ENCODE peak calls at places on chromosomes 4 and X, in seven cellular contexts. S is hepatocyte, B is neuronal stem cell, L is neural progenitor cell, C is HCT116, N is PC-3, P is IMR-90. Q is an unnamed sample.
A peak's percentile ranks its signal among the peaks of the same experiment; 100 is the strongest.

GRCh38 chr4:7814451-7814850 is 125.2 kb downstream of the AFAP1 start:
- DNase-seq in P (no peak), B (no peak), L (no peak), S (no peak), C (no peak), N (no peak), Q (no peak)

GRCh38 chrX:29627833-29628232 is 587.5 kb upstream of the MAGEB2 start:
- DNase-seq in C (no peak), N (peak; percentile 27), P (no peak), S (peak; percentile 19), B (no peak), L (no peak), Q (no peak)

GRCh38 chrX:27336466-27337091 is 126.6 kb downstream of the PPP4R3C start:
- DNase-seq in N (peak; percentile 60), B (peak; percentile 12), S (peak; percentile 40), P (peak; percentile 2), C (peak; percentile 3), L (peak; percentile 40), Q (peak; percentile 37)

GRCh38 chr4:8905236-8905772 is 33.7 kb upstream of the HMX1 start:
- DNase-seq in B (no peak), C (no peak), P (no peak), L (no peak), S (no peak), N (no peak), Q (peak; percentile 17)

GRCh38 chr4:41006141-41006540 is 208.2 kb downstream of the APBB2 start:
- DNase-seq in L (no peak), P (peak; percentile 55), B (no peak), S (no peak), N (no peak), C (no peak), Q (no peak)

GRCh38 chrX:54495814-54496516 is at the start of gene FGD1:
- DNase-seq in N (peak; percentile 64), P (peak; percentile 41), L (peak; percentile 85), C (no peak), S (peak; percentile 83), B (peak; percentile 56), Q (peak; percentile 92)

GRCh38 chrX:94545722-94546121 is 871.7 kb downstream of the FAM133A start:
- DNase-seq in B (no peak), P (no peak), N (no peak), L (no peak), C (no peak), S (no peak), Q (no peak)

GRCh38 chr4:25440478-25441030 is 63.5 kb downstream of the ANAPC4 start:
- DNase-seq in B (no peak), L (no peak), S (no peak), P (no peak), C (no peak), N (no peak), Q (no peak)

GRCh38 chr4:146485968-146486367 is 35.8 kb downstream of the SLC10A7 start:
- DNase-seq in N (no peak), P (no peak), B (no peak), S (no peak), C (no peak), L (no peak), Q (no peak)

GRCh38 chr4:114509340-114509739 is 89.3 kb upstream of the UGT8 start:
- DNase-seq in S (no peak), C (no peak), B (no peak), P (no peak), N (no peak), L (no peak), Q (no peak)

GRCh38 chr4:95594629-95595028 is 45.9 kb upstream of the UNC5C start:
- DNase-seq in N (no peak), P (no peak), C (no peak), B (no peak), L (no peak), S (no peak), Q (no peak)

GRCh38 chrX:53732797-53733196 is 46.3 kb upstream of the HUWE1 start:
- DNase-seq in P (no peak), S (no peak), B (no peak), C (no peak), L (no peak), N (no peak), Q (no peak)

GRCh38 chr4:26458104-26458503 is 32.2 kb downstream of the CCKAR start:
- DNase-seq in B (no peak), N (no peak), S (no peak), P (peak; percentile 91), C (no peak), L (no peak), Q (no peak)
- H2AFZ ChIP-seq in B (peak overlapping the region; percentile 16), N (no peak overlapping the region), S (no peak overlapping the region), P (peak overlapping the region; percentile 15), C (peak overlapping the region; percentile 62), L (no peak overlapping the region), Q (no peak overlapping the region)

GRCh38 chrX:5537098-5537497 is 691.6 kb downstream of the NLGN4X start:
- DNase-seq in N (no peak), S (no peak), B (no peak), P (no peak), C (no peak), L (no peak), Q (no peak)
- H2AFZ ChIP-seq in N (no peak overlapping the region), S (no peak overlapping the region), B (no peak overlapping the region), P (no peak overlapping the region), C (no peak overlapping the region), L (no peak overlapping the region), Q (no peak overlapping the region)

GRCh38 chr4:79290376-79290775 is 35.5 kb downstream of the NAA11 start:
- DNase-seq in L (no peak), P (no peak), S (no peak), N (no peak), B (no peak), C (no peak), Q (no peak)

GRCh38 chr4:79288185-79288584 is 37.7 kb downstream of the NAA11 start:
- DNase-seq in P (no peak), S (no peak), L (no peak), B (no peak), C (no peak), N (no peak), Q (no peak)

GRCh38 chr4:79281577-79282359 is 44.1 kb downstream of the NAA11 start:
- DNase-seq in C (no peak), N (no peak), L (peak; percentile 90), P (no peak), B (peak; percentile 79), S (no peak), Q (peak; percentile 12)

GRCh38 chr4:79284893-79285292 is 41.0 kb downstream of the NAA11 start:
- DNase-seq in S (no peak), C (no peak), P (no peak), L (no peak), N (no peak), B (no peak), Q (no peak)
- H2AFZ ChIP-seq in S (no peak overlapping the region), C (no peak overlapping the region), P (no peak overlapping the region), L (no peak overlapping the region), N (no peak overlapping the region), B (no peak overlapping the region), Q (no peak overlapping the region)

GRCh38 chr4:73919691-73920090 is 50.5 kb downstream of the CXCL1 start:
- DNase-seq in S (no peak), B (no peak), L (no peak), P (peak; percentile 65), C (no peak), N (no peak), Q (no peak)
- H2AFZ ChIP-seq in S (no peak overlapping the region), B (no peak overlapping the region), L (no peak overlapping the region), P (no peak overlapping the region), C (no peak overlapping the region), N (no peak overlapping the region), Q (no peak overlapping the region)

GRCh38 chrX:40628506-40628905 is 5.3 kb downstream of the MPC1L start:
- DNase-seq in L (no peak), N (no peak), B (no peak), P (no peak), S (no peak), C (no peak), Q (no peak)
- H2AFZ ChIP-seq in L (no peak overlapping the region), N (no peak overlapping the region), B (no peak overlapping the region), P (no peak overlapping the region), S (no peak overlapping the region), C (no peak overlapping the region), Q (no peak overlapping the region)

GRCh38 chr4:81152839-81153713 is 61.9 kb downstream of the PRKG2 start:
- DNase-seq in C (no peak), L (no peak), N (peak; percentile 69), S (no peak), B (no peak), P (no peak), Q (no peak)
- H2AFZ ChIP-seq in C (peak overlapping the region; percentile 95), L (peak overlapping the region; percentile 82), N (peak overlapping the region; percentile 62), S (peak overlapping the region; percentile 56), B (peak overlapping the region; percentile 82), P (no peak overlapping the region), Q (no peak overlapping the region)

DNA sequence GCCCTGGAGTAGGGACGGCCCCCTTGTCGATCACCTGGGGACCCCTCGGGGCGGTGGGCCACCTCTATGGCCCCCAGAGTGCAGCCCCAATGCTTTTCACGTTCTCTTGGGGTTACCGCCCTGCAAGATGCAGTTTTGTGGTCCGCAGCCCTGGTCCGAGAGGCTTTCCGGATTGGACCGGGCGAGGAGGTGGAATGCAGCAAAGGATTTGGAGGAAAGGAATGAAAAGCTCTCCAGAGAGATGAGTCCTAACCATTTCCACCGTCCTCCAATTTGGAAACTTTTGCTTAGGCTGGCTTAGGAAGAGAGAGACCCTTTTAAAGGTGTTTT is 601 bp downstream of the SLC25A43 start:
- DNase-seq in N (no peak), C (no peak), S (no peak), L (peak; percentile 33), P (no peak), B (no peak), Q (no peak)
- H2AFZ ChIP-seq in N (peak overlapping the region; percentile 88), C (no peak overlapping the region), S (peak overlapping the region; percentile 75), L (peak overlapping the region; percentile 85), P (peak overlapping the region; percentile 58), B (peak overlapping the region; percentile 83), Q (no peak overlapping the region)

Q was measured in SK-N-SH.